ENCODE peak calls at places on chromosome 7, in four cellular contexts. One of them, this sample, is unnamed.

GRCh38 chr7:44639701-44640321 is 33.4 kb downstream of the OGDH start:
- DNase-seq in RWPE1: peak
- DNase-seq in NCI-H446 treated with DMSO at 0.1 percent for 48 hours: no peak
- DNase-seq in stimulated activated CD4-positive, alpha-beta T cell treated with anti-CD3 and anti-CD28 coated beads, Interleukin-12 subunit alpha, Interleukin-12 subunit beta, amount 100 ng/mL, for 4 hours: no peak
- DNase-seq in this sample: no peak

GRCh38 chr7:52726493-52726892 is 308.9 kb upstream of the POM121L12 start:
- DNase-seq in stimulated activated CD4-positive, alpha-beta T cell treated with anti-CD3 and anti-CD28 coated beads, Interleukin-12 subunit alpha, Interleukin-12 subunit beta, amount 100 ng/mL, for 4 hours: no peak
- DNase-seq in NCI-H446 treated with DMSO at 0.1 percent for 48 hours: no peak
- DNase-seq in RWPE1: no peak
- DNase-seq in this sample: no peak

GRCh38 chr7:42144253-42145002 is 92.6 kb downstream of the GLI3 start:
- DNase-seq in RWPE1: no peak
- DNase-seq in NCI-H446 treated with DMSO at 0.1 percent for 48 hours: no peak
- DNase-seq in stimulated activated CD4-positive, alpha-beta T cell treated with anti-CD3 and anti-CD28 coated beads, Interleukin-12 subunit alpha, Interleukin-12 subunit beta, amount 100 ng/mL, for 4 hours: no peak
- DNase-seq in this sample: no peak

GRCh38 chr7:157150825-157151412 is 12.2 kb downstream of the UBE3C start:
- DNase-seq in RWPE1: no peak
- DNase-seq in stimulated activated CD4-positive, alpha-beta T cell treated with anti-CD3 and anti-CD28 coated beads, Interleukin-12 subunit alpha, Interleukin-12 subunit beta, amount 100 ng/mL, for 4 hours: no peak
- DNase-seq in NCI-H446 treated with DMSO at 0.1 percent for 48 hours: no peak
- DNase-seq in this sample: no peak

GRCh38 chr7:33745934-33746333 is 159.4 kb upstream of the BMPER start:
- DNase-seq in NCI-H446 treated with DMSO at 0.1 percent for 48 hours: no peak
- DNase-seq in stimulated activated CD4-positive, alpha-beta T cell treated with anti-CD3 and anti-CD28 coated beads, Interleukin-12 subunit alpha, Interleukin-12 subunit beta, amount 100 ng/mL, for 4 hours: no peak
- DNase-seq in RWPE1: peak
- DNase-seq in this sample: no peak

GRCh38 chr7:98295467-98296220 is 14.2 kb downstream of the BRI3 start:
- DNase-seq in RWPE1: no peak
- DNase-seq in NCI-H446 treated with DMSO at 0.1 percent for 48 hours: no peak
- DNase-seq in stimulated activated CD4-positive, alpha-beta T cell treated with anti-CD3 and anti-CD28 coated beads, Interleukin-12 subunit alpha, Interleukin-12 subunit beta, amount 100 ng/mL, for 4 hours: no peak
- DNase-seq in this sample: no peak

GRCh38 chr7:143295870-143296269 is 7.7 kb downstream of the CASP2 start:
- DNase-seq in NCI-H446 treated with DMSO at 0.1 percent for 48 hours: no peak
- DNase-seq in RWPE1: no peak
- DNase-seq in stimulated activated CD4-positive, alpha-beta T cell treated with anti-CD3 and anti-CD28 coated beads, Interleukin-12 subunit alpha, Interleukin-12 subunit beta, amount 100 ng/mL, for 4 hours: no peak
- DNase-seq in this sample: no peak

GRCh38 chr7:123494193-123494796 is 40.1 kb downstream of the IQUB start:
- DNase-seq in RWPE1: peak
- DNase-seq in NCI-H446 treated with DMSO at 0.1 percent for 48 hours: no peak
- DNase-seq in stimulated activated CD4-positive, alpha-beta T cell treated with anti-CD3 and anti-CD28 coated beads, Interleukin-12 subunit alpha, Interleukin-12 subunit beta, amount 100 ng/mL, for 4 hours: peak
- DNase-seq in this sample: peak

GRCh38 chr7:128166603-128167315 is 74.3 kb upstream of the LEP start:
- DNase-seq in RWPE1: peak
- DNase-seq in NCI-H446 treated with DMSO at 0.1 percent for 48 hours: no peak
- DNase-seq in stimulated activated CD4-positive, alpha-beta T cell treated with anti-CD3 and anti-CD28 coated beads, Interleukin-12 subunit alpha, Interleukin-12 subunit beta, amount 100 ng/mL, for 4 hours: peak
- DNase-seq in this sample: no peak

GRCh38 chr7:92028226-92028625 is 87.6 kb downstream of the AKAP9 start:
- DNase-seq in stimulated activated CD4-positive, alpha-beta T cell treated with anti-CD3 and anti-CD28 coated beads, Interleukin-12 subunit alpha, Interleukin-12 subunit beta, amount 100 ng/mL, for 4 hours: no peak
- DNase-seq in NCI-H446 treated with DMSO at 0.1 percent for 48 hours: no peak
- DNase-seq in RWPE1: no peak
- DNase-seq in this sample: no peak

GRCh38 chr7:143512488-143513340 is 35.0 kb downstream of the TAS2R41 start:
- DNase-seq in NCI-H446 treated with DMSO at 0.1 percent for 48 hours: no peak
- DNase-seq in RWPE1: peak
- DNase-seq in stimulated activated CD4-positive, alpha-beta T cell treated with anti-CD3 and anti-CD28 coated beads, Interleukin-12 subunit alpha, Interleukin-12 subunit beta, amount 100 ng/mL, for 4 hours: no peak
- DNase-seq in this sample: no peak

GRCh38 chr7:131948434-131949053 is 392.1 kb upstream of the PODXL start:
- DNase-seq in stimulated activated CD4-positive, alpha-beta T cell treated with anti-CD3 and anti-CD28 coated beads, Interleukin-12 subunit alpha, Interleukin-12 subunit beta, amount 100 ng/mL, for 4 hours: no peak
- DNase-seq in RWPE1: peak
- DNase-seq in NCI-H446 treated with DMSO at 0.1 percent for 48 hours: no peak
- DNase-seq in this sample: peak

GRCh38 chr7:30863694-30864011 is 48.0 kb upstream of the AQP1 start:
- DNase-seq in NCI-H446 treated with DMSO at 0.1 percent for 48 hours: no peak
- DNase-seq in stimulated activated CD4-positive, alpha-beta T cell treated with anti-CD3 and anti-CD28 coated beads, Interleukin-12 subunit alpha, Interleukin-12 subunit beta, amount 100 ng/mL, for 4 hours: no peak
- DNase-seq in RWPE1: no peak
- DNase-seq in this sample: no peak

GRCh38 chr7:31744294-31744874 is 57.4 kb downstream of the PPP1R17 start:
- DNase-seq in NCI-H446 treated with DMSO at 0.1 percent for 48 hours: peak
- DNase-seq in stimulated activated CD4-positive, alpha-beta T cell treated with anti-CD3 and anti-CD28 coated beads, Interleukin-12 subunit alpha, Interleukin-12 subunit beta, amount 100 ng/mL, for 4 hours: no peak
- DNase-seq in RWPE1: peak
- DNase-seq in this sample: peak

GRCh38 chr7:104791065-104791464 is 222.9 kb upstream of the KMT2E start:
- DNase-seq in NCI-H446 treated with DMSO at 0.1 percent for 48 hours: no peak
- DNase-seq in stimulated activated CD4-positive, alpha-beta T cell treated with anti-CD3 and anti-CD28 coated beads, Interleukin-12 subunit alpha, Interleukin-12 subunit beta, amount 100 ng/mL, for 4 hours: no peak
- DNase-seq in RWPE1: peak
- DNase-seq in this sample: no peak

GRCh38 chr7:64832136-64832535 is 37.9 kb downstream of the ZNF138 start:
- DNase-seq in stimulated activated CD4-positive, alpha-beta T cell treated with anti-CD3 and anti-CD28 coated beads, Interleukin-12 subunit alpha, Interleukin-12 subunit beta, amount 100 ng/mL, for 4 hours: no peak
- DNase-seq in RWPE1: no peak
- DNase-seq in NCI-H446 treated with DMSO at 0.1 percent for 48 hours: no peak
- DNase-seq in this sample: no peak

GRCh38 chr7:22945584-22945983 is 68.3 kb downstream of the HYCC1 start:
- DNase-seq in stimulated activated CD4-positive, alpha-beta T cell treated with anti-CD3 and anti-CD28 coated beads, Interleukin-12 subunit alpha, Interleukin-12 subunit beta, amount 100 ng/mL, for 4 hours: no peak
- DNase-seq in NCI-H446 treated with DMSO at 0.1 percent for 48 hours: no peak
- DNase-seq in RWPE1: no peak
- DNase-seq in this sample: no peak

GRCh38 chr7:123351506-123352225 is 151.9 kb upstream of the SLC13A1 start:
- DNase-seq in stimulated activated CD4-positive, alpha-beta T cell treated with anti-CD3 and anti-CD28 coated beads, Interleukin-12 subunit alpha, Interleukin-12 subunit beta, amount 100 ng/mL, for 4 hours: no peak
- DNase-seq in RWPE1: no peak
- DNase-seq in NCI-H446 treated with DMSO at 0.1 percent for 48 hours: no peak
- DNase-seq in this sample: peak

GRCh38 chr7:108418941-108419340 is 37.3 kb downstream of the NRCAM start:
- DNase-seq in stimulated activated CD4-positive, alpha-beta T cell treated with anti-CD3 and anti-CD28 coated beads, Interleukin-12 subunit alpha, Interleukin-12 subunit beta, amount 100 ng/mL, for 4 hours: no peak
- DNase-seq in NCI-H446 treated with DMSO at 0.1 percent for 48 hours: no peak
- DNase-seq in RWPE1: no peak
- DNase-seq in this sample: no peak

GRCh38 chr7:157702311-157703023 is 365.7 kb downstream of the DNAJB6 start:
- DNase-seq in stimulated activated CD4-positive, alpha-beta T cell treated with anti-CD3 and anti-CD28 coated beads, Interleukin-12 subunit alpha, Interleukin-12 subunit beta, amount 100 ng/mL, for 4 hours: no peak
- DNase-seq in NCI-H446 treated with DMSO at 0.1 percent for 48 hours: no peak
- DNase-seq in RWPE1: no peak
- DNase-seq in this sample: peak

GRCh38 chr7:117951711-117952280 is 78.6 kb upstream of the CTTNBP2 start:
- DNase-seq in RWPE1: no peak
- DNase-seq in stimulated activated CD4-positive, alpha-beta T cell treated with anti-CD3 and anti-CD28 coated beads, Interleukin-12 subunit alpha, Interleukin-12 subunit beta, amount 100 ng/mL, for 4 hours: no peak
- DNase-seq in NCI-H446 treated with DMSO at 0.1 percent for 48 hours: no peak
- DNase-seq in this sample: no peak

GRCh38 chr7:73308665-73309214 is at the start of gene NSUN5:
- DNase-seq in NCI-H446 treated with DMSO at 0.1 percent for 48 hours: no peak
- DNase-seq in RWPE1: peak
- DNase-seq in stimulated activated CD4-positive, alpha-beta T cell treated with anti-CD3 and anti-CD28 coated beads, Interleukin-12 subunit alpha, Interleukin-12 subunit beta, amount 100 ng/mL, for 4 hours: peak
- DNase-seq in this sample: peak

GRCh38 chr7:1694551-1694950 is 24.5 kb downstream of the ELFN1 start:
- DNase-seq in NCI-H446 treated with DMSO at 0.1 percent for 48 hours: no peak
- DNase-seq in RWPE1: no peak
- DNase-seq in stimulated activated CD4-positive, alpha-beta T cell treated with anti-CD3 and anti-CD28 coated beads, Interleukin-12 subunit alpha, Interleukin-12 subunit beta, amount 100 ng/mL, for 4 hours: no peak
- DNase-seq in this sample: no peak

GRCh38 chr7:51647931-51648351 is 331.3 kb upstream of the COBL start:
- DNase-seq in stimulated activated CD4-positive, alpha-beta T cell treated with anti-CD3 and anti-CD28 coated beads, Interleukin-12 subunit alpha, Interleukin-12 subunit beta, amount 100 ng/mL, for 4 hours: no peak
- DNase-seq in NCI-H446 treated with DMSO at 0.1 percent for 48 hours: no peak
- DNase-seq in RWPE1: peak
- DNase-seq in this sample: no peak

GRCh38 chr7:74283858-74284447 is 5.3 kb upstream of the CLIP2 start:
- DNase-seq in RWPE1: no peak
- DNase-seq in NCI-H446 treated with DMSO at 0.1 percent for 48 hours: no peak
- DNase-seq in stimulated activated CD4-positive, alpha-beta T cell treated with anti-CD3 and anti-CD28 coated beads, Interleukin-12 subunit alpha, Interleukin-12 subunit beta, amount 100 ng/mL, for 4 hours: no peak
- DNase-seq in this sample: no peak

GRCh38 chr7:44394636-44395035 is 69.2 kb upstream of the CAMK2B start:
- DNase-seq in RWPE1: no peak
- DNase-seq in NCI-H446 treated with DMSO at 0.1 percent for 48 hours: no peak
- DNase-seq in stimulated activated CD4-positive, alpha-beta T cell treated with anti-CD3 and anti-CD28 coated beads, Interleukin-12 subunit alpha, Interleukin-12 subunit beta, amount 100 ng/mL, for 4 hours: no peak
- DNase-seq in this sample: no peak

GRCh38 chr7:158558816-158559215 is 28.8 kb downstream of the PTPRN2 start:
- DNase-seq in stimulated activated CD4-positive, alpha-beta T cell treated with anti-CD3 and anti-CD28 coated beads, Interleukin-12 subunit alpha, Interleukin-12 subunit beta, amount 100 ng/mL, for 4 hours: no peak
- DNase-seq in NCI-H446 treated with DMSO at 0.1 percent for 48 hours: no peak
- DNase-seq in RWPE1: no peak
- DNase-seq in this sample: no peak